ENCODE peak calls at places on chromosomes 3 and 15, in six cellular contexts. L, J, D, O, A and M are unnamed samples.

GRCh38 chr3:97820780-97821179 is 1.0 kb upstream of the CRYBG3 start:
- DNase-seq in A (no peak), D (no peak), J (no peak), O (no peak), L (no peak), M (no peak)

GRCh38 chr15:75947117-75947516 is 43.4 kb downstream of the FBXO22 start:
- DNase-seq in O (no peak), J (no peak), L (no peak), A (peak; percentile 77), D (peak; percentile 32), M (peak; percentile 82)

GRCh38 chr3:128914966-128915645 is 35.7 kb downstream of the ACAD9 start:
- DNase-seq in A (no peak), D (no peak), L (no peak), O (no peak), J (no peak), M (no peak)

GRCh38 chr3:23877324-23877980 is 39.3 kb downstream of the NKIRAS1 start:
- DNase-seq in L (no peak), D (no peak), A (peak; percentile 93), O (no peak), J (no peak), M (peak; percentile 27)

GRCh38 chr3:111210866-111211564 is 139.4 kb downstream of the NECTIN3 start:
- DNase-seq in L (peak; percentile 11), D (no peak), O (no peak), A (no peak), J (no peak), M (no peak)

GRCh38 chr3:136343873-136344281 is 93.7 kb downstream of the PCCB start:
- DNase-seq in A (peak; percentile 92), L (no peak), O (peak; percentile 80), D (no peak), J (no peak), M (peak; percentile 73)

GRCh38 chr15:75672646-75673425 is 25.1 kb downstream of the SNX33 start:
- DNase-seq in O (no peak), A (no peak), L (no peak), J (no peak), D (peak; percentile 86), M (no peak)

GRCh38 chr3:149579838-149580542 is 77.8 kb downstream of the WWTR1 start:
- DNase-seq in J (no peak), D (no peak), O (no peak), A (peak; percentile 79), L (no peak), M (peak; percentile 81)

GRCh38 chr3:159711560-159712333 is 276.9 kb upstream of the IL12A start:
- DNase-seq in O (no peak), J (no peak), L (no peak), A (peak; percentile 84), D (no peak), M (peak; percentile 71)

GRCh38 chr3:163490119-163490518 is 1588.2 kb downstream of the SI start:
- DNase-seq in J (no peak), O (no peak), L (peak; percentile 43), D (peak; percentile 85), A (peak; percentile 76), M (peak; percentile 13)

GRCh38 chr15:65519781-65520299 is 2.4 kb upstream of the DPP8 start:
- DNase-seq in A (no peak), O (no peak), L (no peak), J (no peak), D (peak; percentile 85), M (no peak)

GRCh38 chr3:119559441-119559963 is at the start of gene CD80:
- DNase-seq in J (peak; percentile 25), D (peak; percentile 79), O (no peak), L (peak; percentile 43), A (peak; percentile 57), M (peak; percentile 19)

GRCh38 chr3:46359748-46360509 is 6.0 kb downstream of the CCR2 start:
- DNase-seq in O (peak; percentile 88), J (no peak), D (no peak), L (no peak), A (peak; percentile 32), M (no peak)

GRCh38 chr3:42188365-42188764 is 77.6 kb downstream of the CCK start:
- DNase-seq in O (no peak), J (no peak), A (no peak), D (no peak), L (no peak), M (no peak)

GRCh38 chr3:57597973-57598351 is 818 bp upstream of the ARF4 start:
- DNase-seq in O (no peak), J (peak; percentile 28), A (no peak), D (no peak), L (no peak), M (peak; percentile 2)

GRCh38 chr15:69607101-69607500 is 154.5 kb downstream of the RPLP1 start:
- DNase-seq in A (peak; percentile 34), L (no peak), O (no peak), J (no peak), D (no peak), M (no peak)

GRCh38 chr3:177852001-177852400 is 654.7 kb upstream of the TBL1XR1 start:
- DNase-seq in D (no peak), J (no peak), L (no peak), A (no peak), O (no peak), M (no peak)

GRCh38 chr3:133097214-133097613 is 59.0 kb downstream of the TMEM108 start:
- DNase-seq in A (no peak), L (no peak), J (no peak), D (no peak), O (peak; percentile 23), M (no peak)

GRCh38 chr3:191334359-191334893 is 4.1 kb upstream of the UTS2B start:
- DNase-seq in A (no peak), O (no peak), L (no peak), J (no peak), D (no peak), M (no peak)

GRCh38 chr15:65924004-65924403 is 54.7 kb downstream of the RAB11A start:
- DNase-seq in A (no peak), D (no peak), L (no peak), O (no peak), J (no peak), M (no peak)